ENCODE peak calls at places on chromosomes 2 and 18, in eight cellular contexts. N is breast epithelium, X is esophagus squamous epithelium, Z is fibroblast of lung, C is PC-3, I is neural progenitor cell, E is kidney, T is mammary epithelial cell. A is an unnamed sample.

GRCh38 chr18:22283397-22283796 is 114.0 kb downstream of the GATA6 start:
- DNase-seq in N (no peak), X (no peak), Z (peak; percentile 68), C (no peak), I (no peak), E (no peak), T (peak; percentile 14), A (no peak)

GRCh38 chr2:172735646-172736418 is at the start of gene RAPGEF4:
- DNase-seq in N (no peak), X (no peak), Z (peak; percentile 14), C (no peak), I (peak; percentile 82), E (peak; percentile 74), T (no peak), A (no peak)

GRCh38 chr18:1559563-1559962 is 654.9 kb downstream of the ADCYAP1 start:
- DNase-seq in N (no peak), X (no peak), Z (no peak), C (peak; percentile 16), I (no peak), E (no peak), T (no peak), A (no peak)

GRCh38 chr2:235595420-235596010 is 101.7 kb downstream of the AGAP1 start:
- DNase-seq in N (peak; percentile 73), X (no peak), Z (peak; percentile 59), C (peak; percentile 80), I (peak; percentile 75), E (peak; percentile 69), T (peak; percentile 51), A (no peak)

GRCh38 chr2:238720232-238720672 is 127.6 kb upstream of the TWIST2 start:
- DNase-seq in N (no peak), X (no peak), Z (peak; percentile 31), C (peak; percentile 71), I (peak; percentile 77), E (peak; percentile 54), T (peak; percentile 100), A (peak; percentile 74)

GRCh38 chr2:23042176-23042909 is 342.6 kb upstream of the KLHL29 start:
- DNase-seq in N (no peak), X (no peak), Z (no peak), C (no peak), I (no peak), E (no peak), T (no peak), A (no peak)

GRCh38 chr2:120384486-120385354 is 38.8 kb downstream of the INHBB start:
- DNase-seq in N (no peak), X (no peak), Z (no peak), C (no peak), I (no peak), E (peak; percentile 56), T (no peak), A (no peak)

GRCh38 chr18:51897884-51898283 is 442.1 kb upstream of the DCC start:
- DNase-seq in N (no peak), X (no peak), Z (no peak), C (peak; percentile 1), I (no peak), E (no peak), T (peak; percentile 69), A (no peak)

GRCh38 chr2:112542974-112543760 is 902 bp downstream of the POLR1B start:
- DNase-seq in N (no peak), X (no peak), Z (peak; percentile 5), C (peak; percentile 44), I (peak; percentile 48), E (no peak), T (peak; percentile 36), A (no peak)

GRCh38 chr18:7568426-7568825 is 1.3 kb downstream of the PTPRM start:
- DNase-seq in N (no peak), X (no peak), Z (peak; percentile 45), C (peak; percentile 28), I (peak; percentile 77), E (peak; percentile 87), T (no peak), A (no peak)

GRCh38 chr2:26535663-26536275 is 57.8 kb upstream of the OTOF start:
- DNase-seq in N (no peak), X (no peak), Z (no peak), C (no peak), I (no peak), E (no peak), T (no peak), A (peak; percentile 52)

GRCh38 chr2:207530160-207531023 is 630 bp downstream of the CREB1 start:
- DNase-seq in N (no peak), X (no peak), Z (peak; percentile 25), C (peak; percentile 45), I (peak; percentile 86), E (peak; percentile 85), T (peak; percentile 46), A (no peak)

GRCh38 chr2:158777077-158777476 is 18.0 kb upstream of the DAPL1 start:
- DNase-seq in N (no peak), X (no peak), Z (no peak), C (no peak), I (no peak), E (no peak), T (no peak), A (no peak)

GRCh38 chr2:234134496-234134895 is 84.0 kb downstream of the SPP2 start:
- DNase-seq in N (no peak), X (no peak), Z (no peak), C (no peak), I (no peak), E (no peak), T (peak; percentile 34), A (no peak)

GRCh38 chr2:219104107-219105050 is 43.7 kb upstream of the IHH start:
- DNase-seq in N (no peak), X (no peak), Z (peak; percentile 25), C (peak; percentile 68), I (peak; percentile 67), E (no peak), T (peak; percentile 52), A (no peak)

GRCh38 chr2:116088246-116088645 is 1645.8 kb downstream of the DPP10 start:
- DNase-seq in N (no peak), X (no peak), Z (no peak), C (no peak), I (peak; percentile 7), E (no peak), T (no peak), A (no peak)

GRCh38 chr18:63848159-63848558 is 39.3 kb upstream of the SERPINB2 start:
- DNase-seq in N (no peak), X (no peak), Z (peak; percentile 58), C (peak; percentile 84), I (peak; percentile 66), E (no peak), T (peak; percentile 52), A (no peak)

DNA sequence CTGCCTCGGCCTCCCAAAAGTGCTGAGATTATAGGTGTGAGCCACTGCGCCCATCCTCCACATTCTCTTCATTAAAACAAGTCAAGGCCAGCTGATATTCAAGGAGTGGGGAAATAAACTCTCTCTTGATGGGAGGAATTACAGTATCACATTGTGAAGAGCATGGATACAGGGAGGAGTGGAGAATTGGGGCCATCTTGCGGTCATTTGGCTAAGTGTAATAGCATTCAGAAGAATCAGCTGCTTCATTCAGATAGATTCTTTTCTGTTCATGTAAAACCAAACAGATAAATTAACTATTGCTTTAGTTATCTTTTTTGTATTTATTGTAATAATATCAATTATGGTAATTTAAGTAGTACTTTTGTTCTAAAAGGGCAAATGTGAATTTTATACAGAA is 156.3 kb downstream of the UBR3 start:
- DNase-seq in N (no peak), X (no peak), Z (no peak), C (no peak), I (no peak), E (no peak), T (no peak), A (no peak)
- TF ChIP-seq CTCF in N (no peak), X (no peak), Z (no peak), C (no peak), I (peak; percentile 42), E (no peak), T (no peak), A (no peak)

GRCh38 chr18:40864846-40865245 is 1090.2 kb upstream of the PIK3C3 start:
- DNase-seq in N (no peak), X (no peak), Z (peak; percentile 70), C (no peak), I (no peak), E (no peak), T (no peak), A (no peak)

GRCh38 chr18:40868110-40868858 is 1086.8 kb upstream of the PIK3C3 start:
- DNase-seq in N (no peak), X (no peak), Z (peak; percentile 98), C (peak; percentile 77), I (no peak), E (no peak), T (peak; percentile 99), A (no peak)

GRCh38 chr18:40863801-40864200 is 1091.2 kb upstream of the PIK3C3 start:
- DNase-seq in N (no peak), X (no peak), Z (no peak), C (no peak), I (no peak), E (no peak), T (no peak), A (no peak)

GRCh38 chr18:40866013-40866644 is 1088.9 kb upstream of the PIK3C3 start:
- DNase-seq in N (no peak), X (no peak), Z (peak; percentile 51), C (no peak), I (no peak), E (no peak), T (peak; percentile 60), A (no peak)

DNA sequence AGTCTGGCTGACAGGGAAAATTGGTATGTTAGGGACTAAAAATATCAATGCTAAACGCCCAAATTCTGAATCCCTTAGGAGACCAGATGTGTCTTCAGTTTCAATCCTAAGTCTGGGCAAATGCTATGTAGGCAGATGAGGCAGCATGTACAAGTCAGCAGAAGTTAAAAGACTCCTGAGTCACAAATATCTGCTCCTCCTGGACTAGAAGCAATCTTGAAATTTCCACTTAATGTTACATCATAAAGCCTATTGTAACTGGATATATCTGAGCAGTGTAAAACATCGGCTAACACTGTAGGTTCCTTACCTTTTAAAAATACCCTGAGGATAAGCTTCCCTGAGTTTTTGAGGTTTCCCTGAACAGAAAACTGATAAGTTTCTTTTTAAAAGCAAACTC is 1087.6 kb upstream of the PIK3C3 start:
- DNase-seq in N (no peak), X (no peak), Z (peak; percentile 87), C (peak; percentile 46), I (no peak), E (no peak), T (peak; percentile 93), A (no peak)
- H3K27ac ChIP-seq in N (no peak overlapping the region), X (no peak overlapping the region), Z (no peak overlapping the region), C (peak overlapping the region; percentile 98), I (no peak overlapping the region), E (no peak overlapping the region), T (peak overlapping the region; percentile 100), A (no peak overlapping the region)

GRCh38 chr2:3430740-3431490 is 51.4 kb downstream of the TRAPPC12 start:
- DNase-seq in N (no peak), X (no peak), Z (no peak), C (no peak), I (no peak), E (no peak), T (no peak), A (no peak)
- H3K36me3 ChIP-seq in N (peaks cover 6% of the 10 kb centered on the region), X (peaks cover 90% of the 10 kb centered on the region), Z (peaks cover 5% of the 10 kb centered on the region), C (peaks cover 28% of the 10 kb centered on the region), I (no peaks in the 10 kb centered on the region), E (peaks cover 12% of the 10 kb centered on the region), T (peaks cover 11% of the 10 kb centered on the region), A (peaks cover 22% of the 10 kb centered on the region)

DNA sequence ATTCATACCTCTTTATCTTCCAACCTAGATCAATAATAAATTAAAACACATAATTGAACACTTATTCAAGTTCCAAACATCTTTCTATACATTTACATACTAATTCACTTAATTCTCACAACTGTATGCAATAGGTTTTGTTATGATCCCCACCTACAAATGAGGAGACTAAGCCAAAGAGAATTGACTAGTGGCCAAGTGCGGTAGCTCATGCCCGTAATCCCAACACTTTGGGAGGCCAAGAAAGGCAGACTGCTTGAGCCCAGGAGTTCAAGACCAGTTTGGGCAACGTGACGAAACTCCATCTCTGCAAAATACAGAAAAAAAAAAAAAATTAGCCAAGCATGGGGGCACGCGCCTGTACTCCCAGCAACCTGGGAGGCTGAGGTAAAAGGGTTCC is 36.8 kb downstream of the KCNG3 start:
- DNase-seq in N (no peak), X (no peak), Z (no peak), C (peak; percentile 18), I (peak; percentile 12), E (no peak), T (no peak), A (no peak)
- TF ChIP-seq CTCF in N (no peak), X (peak; percentile 16), Z (no peak), C (peak; percentile 26), I (peak; percentile 36), E (no peak), T (peak; percentile 20), A (no peak)

A was measured in ascending aorta.